ENCODE peak calls at places on chromosomes 3 and 15, in nine cellular contexts. B is left lung, H is transverse colon, S is body of pancreas, A is heart left ventricle, N is cardiac muscle cell, E is astrocyte, R is left ventricle myocardium inferior, L is endodermal cell. O is an unnamed sample. For H3K4me1, the result is how much of the 10 kb centered on the place peaks cover.

GRCh38 chr3:70264122-70264780 is 48.2 kb downstream of the MDFIC2 start:
- DNase-seq in A (no peak), H (peak), L (no peak), S (peak), R (no peak), N (no peak), B (no peak), E (no peak), O (peak)

GRCh38 chr15:33132722-33133345 is 61.7 kb downstream of the FMN1 start:
- DNase-seq in L (peak), R (no peak), H (peak), E (peak), S (no peak), B (no peak), A (no peak), N (peak), O (peak)

GRCh38 chr15:89003865-89004725 is 84.2 kb upstream of the ABHD2 start:
- DNase-seq in H (no peak), A (peak), L (peak), N (peak), B (no peak), R (peak), E (peak), S (no peak), O (peak)

GRCh38 chr3:17640466-17640865 is 102.0 kb downstream of the TBC1D5 start:
- DNase-seq in L (no peak), H (no peak), E (peak), N (no peak), B (no peak), S (no peak), R (no peak), A (no peak), O (no peak)

GRCh38 chr15:33639968-33640367 is 328.3 kb upstream of the CHRM5 start:
- DNase-seq in N (no peak), S (no peak), B (no peak), L (no peak), H (no peak), E (no peak), R (no peak), A (no peak), O (no peak)

GRCh38 chr3:116000315-116000714 is 377.0 kb downstream of the GAP43 start:
- DNase-seq in H (no peak), S (no peak), B (no peak), R (no peak), A (peak), L (no peak), N (no peak), E (peak), O (no peak)

GRCh38 chr15:28191832-28192231 is 92.7 kb upstream of the OCA2 start:
- DNase-seq in S (peak), E (peak), A (peak), L (peak), N (peak), H (peak), B (no peak), R (peak), O (no peak)

GRCh38 chr15:84973492-84974460 is 7.9 kb upstream of the PDE8A start:
- DNase-seq in A (peak), L (no peak), S (no peak), N (no peak), E (peak), B (no peak), H (no peak), R (no peak), O (no peak)

GRCh38 chr3:186854146-186854545 is 11.6 kb downstream of the ADIPOQ start:
- DNase-seq in L (peak), B (no peak), E (no peak), H (no peak), A (no peak), N (no peak), S (no peak), R (no peak), O (no peak)

GRCh38 chr3:29410660-29411405 is 130.0 kb downstream of the RBMS3 start:
- DNase-seq in N (no peak), L (no peak), H (no peak), S (no peak), R (no peak), A (no peak), E (no peak), B (no peak), O (no peak)

GRCh38 chr15:78950906-78951840 is 6.3 kb upstream of the CTSH start:
- DNase-seq in N (no peak), S (no peak), L (no peak), R (no peak), A (no peak), E (peak), H (no peak), B (no peak), O (no peak)

GRCh38 chr3:55880357-55880756 is 393.3 kb upstream of the WNT5A start:
- DNase-seq in N (no peak), L (no peak), E (no peak), S (no peak), A (no peak), R (no peak), B (no peak), H (no peak), O (no peak)

GRCh38 chr3:155604967-155605366 is 139.9 kb downstream of the PLCH1 start:
- DNase-seq in S (no peak), R (no peak), E (no peak), B (no peak), L (no peak), A (no peak), H (no peak), N (no peak), O (no peak)

GRCh38 chr15:95911570-95912279 is 418.8 kb upstream of the NR2F2 start:
- DNase-seq in B (no peak), E (no peak), L (peak), R (no peak), A (no peak), N (no peak), S (no peak), H (no peak), O (peak)

GRCh38 chr3:58164199-58164879 is 46.4 kb downstream of the DNASE1L3 start:
- DNase-seq in B (peak), S (peak), R (peak), L (no peak), A (peak), E (peak), N (no peak), H (no peak), O (no peak)

GRCh38 chr3:45564172-45564571 is 30.4 kb upstream of the LIMD1 start:
- DNase-seq in B (no peak), R (no peak), H (no peak), L (peak), S (no peak), N (no peak), A (no peak), E (no peak), O (no peak)

GRCh38 chr15:79673416-79674123 is 223.2 kb downstream of the MTHFS start:
- DNase-seq in H (no peak), S (no peak), L (peak), R (no peak), B (no peak), E (peak), N (no peak), A (no peak), O (no peak)

GRCh38 chr15:40097968-40098476 is 10.7 kb downstream of the BMF start:
- DNase-seq in H (peak), L (peak), E (no peak), N (no peak), S (peak), B (no peak), R (peak), A (peak), O (no peak)

GRCh38 chr3:143146875-143147274 is 27.3 kb downstream of the CHST2 start:
- DNase-seq in A (no peak), H (no peak), B (no peak), L (no peak), E (no peak), R (no peak), S (no peak), N (no peak), O (no peak)

GRCh38 chr3:117252208-117252607 is 542.6 kb downstream of the TUSC7 start:
- DNase-seq in A (no peak), H (no peak), E (peak), R (no peak), B (no peak), L (no peak), N (no peak), S (no peak), O (no peak)

GRCh38 chr3:4757056-4757948 is 221.9 kb upstream of the BHLHE40 start:
- DNase-seq in R (no peak), E (no peak), B (no peak), S (peak), N (no peak), H (no peak), A (no peak), L (no peak), O (no peak)

GRCh38 chr3:42755681-42756578 is 17.1 kb downstream of the CCDC13 start:
- DNase-seq in R (no peak), E (no peak), B (no peak), L (peak), A (no peak), H (peak), S (no peak), N (peak), O (peak)

GRCh38 chr15:40044717-40045571 is 6.0 kb upstream of the SRP14 start:
- DNase-seq in R (peak), B (peak), H (peak), N (peak), S (peak), E (peak), L (peak), A (peak), O (peak)

GRCh38 chr15:73212424-73212823 is 156.3 kb downstream of the HCN4 start:
- DNase-seq in A (no peak), R (no peak), E (peak), L (no peak), H (no peak), S (no peak), B (no peak), N (no peak), O (no peak)

GRCh38 chr3:111616417-111617105 is 21.4 kb upstream of the ZBED2 start:
- DNase-seq in R (no peak), H (peak), S (no peak), B (peak), A (no peak), E (no peak), N (no peak), L (no peak), O (no peak)

GRCh38 chr3:38707730-38708129 is 58.2 kb upstream of the SCN5A start:
- DNase-seq in E (no peak), L (peak), R (no peak), A (no peak), H (no peak), S (no peak), B (no peak), N (no peak), O (no peak)

GRCh38 chr3:8482960-8483665 is 18.5 kb upstream of the LMCD1 start:
- DNase-seq in B (no peak), S (peak), A (peak), R (peak), E (peak), L (no peak), H (peak), N (no peak), O (no peak)

GRCh38 chr3:128242818-128243601 is 89.7 kb downstream of the EEFSEC start:
- DNase-seq in S (no peak), R (no peak), N (no peak), A (no peak), B (no peak), E (no peak), L (no peak), H (no peak), O (no peak)

GRCh38 chr15:72285927-72286516 is 13.7 kb upstream of the PARP6 start:
- DNase-seq in A (peak), N (peak), B (peak), E (no peak), S (peak), R (peak), L (peak), H (peak), O (no peak)

GRCh38 chr15:47764666-47765065 is 47.4 kb downstream of the SEMA6D start:
- DNase-seq in E (no peak), R (no peak), N (no peak), B (no peak), A (no peak), H (no peak), L (no peak), S (no peak), O (no peak)

GRCh38 chr3:112078125-112079083 is 7.8 kb upstream of the C3orf52 start:
- DNase-seq in R (no peak), E (no peak), H (no peak), L (no peak), N (no peak), B (no peak), S (no peak), A (no peak), O (no peak)

GRCh38 chr15:88375234-88375926 is 91.8 kb downstream of the MRPL46 start:
- DNase-seq in N (no peak), B (no peak), E (peak), R (no peak), S (no peak), L (peak), H (no peak), A (no peak), O (no peak)

GRCh38 chr3:123161167-123161566 is 40.6 kb upstream of the SEC22A start:
- DNase-seq in N (no peak), S (no peak), A (no peak), L (peak), B (no peak), H (no peak), E (no peak), R (no peak), O (no peak)

GRCh38 chr3:86244897-86245296 is 746.1 kb downstream of the VGLL3 start:
- DNase-seq in S (no peak), B (no peak), E (no peak), L (no peak), A (no peak), R (no peak), H (no peak), N (peak), O (no peak)

GRCh38 chr3:42247576-42248027 is 18.4 kb downstream of the CCK start:
- DNase-seq in S (peak), A (no peak), H (peak), B (no peak), E (no peak), R (peak), N (peak), L (peak), O (no peak)

GRCh38 chr3:193905993-193906396 is 230.0 kb upstream of the HES1 start:
- DNase-seq in E (no peak), S (no peak), N (no peak), H (no peak), L (no peak), A (peak), R (peak), B (no peak), O (no peak)

GRCh38 chr15:63640146-63640545 is 43.0 kb downstream of the FBXL22 start:
- DNase-seq in B (no peak), R (no peak), S (no peak), N (no peak), L (no peak), E (no peak), H (no peak), A (no peak), O (no peak)

GRCh38 chr3:182436547-182436946 is 356.8 kb upstream of the ATP11B start:
- DNase-seq in S (no peak), N (no peak), A (no peak), R (no peak), H (no peak), B (no peak), E (no peak), L (no peak), O (no peak)

GRCh38 chr15:24832282-24832681 is 122.5 kb upstream of the SNRPN start:
- DNase-seq in A (no peak), B (no peak), S (no peak), L (no peak), R (no peak), N (no peak), E (no peak), H (no peak), O (no peak)

DNA sequence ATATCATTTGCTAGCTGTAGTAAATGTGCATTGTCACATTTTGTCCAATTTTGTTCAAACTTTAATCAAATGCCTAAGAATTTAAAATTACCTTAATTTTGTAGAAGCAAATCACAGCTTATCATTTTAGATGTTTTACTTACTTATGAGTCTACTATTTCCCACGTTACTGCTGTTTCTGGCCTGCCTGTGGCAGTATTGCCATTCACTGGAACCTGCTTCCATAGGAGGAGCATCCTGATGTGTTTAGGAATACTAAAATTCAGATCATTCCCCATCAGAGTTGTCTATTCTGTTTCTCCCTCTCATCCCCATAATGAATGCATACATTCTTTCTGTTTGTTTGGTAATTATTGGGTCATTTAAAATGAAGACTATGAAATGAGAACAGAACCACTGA is 119.5 kb upstream of the SNRPN start:
- DNase-seq in A (no peak), N (no peak), L (no peak), B (no peak), E (no peak), H (no peak), R (no peak), S (no peak), O (no peak)
- TF ChIP-seq CTCF in A (no peak), N (no peak), L (peak), B (no peak), E (no peak), H (no peak), R (no peak), S (no peak), O (no peak)

DNA sequence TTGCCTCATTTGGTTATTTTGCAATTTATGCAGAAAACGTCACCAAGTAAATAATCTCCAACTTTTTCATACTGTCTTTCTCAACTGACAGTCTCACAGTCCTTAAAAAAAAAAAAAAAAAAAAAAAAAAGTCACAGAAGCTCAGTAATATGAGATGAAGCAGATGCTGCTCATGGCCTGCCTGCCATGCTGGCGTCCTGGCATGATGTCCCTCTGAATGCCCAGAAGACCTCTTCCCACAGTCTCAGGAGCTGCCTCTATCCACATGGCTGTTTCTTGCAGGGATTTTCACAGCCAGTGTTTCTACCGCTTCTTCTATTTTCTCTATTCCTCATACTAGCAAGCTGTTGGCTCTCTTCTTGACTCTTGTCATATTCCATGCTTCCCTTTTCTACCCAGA is 87.7 kb downstream of the TGFBR2 start:
- DNase-seq in S (no peak), B (no peak), A (no peak), L (no peak), R (no peak), H (no peak), E (no peak), N (no peak), O (no peak)
- H3K4me1 ChIP-seq in S (under half), B (under half), A (under half), L (under half), R (half or more), H (under half), E (under half), N (under half), O (under half)

DNA sequence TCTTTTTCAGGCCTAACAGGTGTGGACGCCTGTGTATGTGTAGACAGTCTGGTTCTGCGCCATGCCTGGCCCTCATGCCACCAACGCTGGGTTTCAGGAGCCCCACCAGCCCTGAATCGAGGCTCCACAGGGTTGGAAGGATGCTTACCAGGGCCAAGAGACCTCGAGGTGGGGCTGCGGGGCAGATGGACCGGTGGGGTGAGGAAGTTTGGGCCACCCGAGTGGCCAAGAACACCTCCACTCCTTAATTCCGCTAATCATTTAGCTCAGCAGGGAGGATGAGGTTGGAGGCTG is 6.0 kb upstream of the ONECUT1 start:
- DNase-seq in R (no peak), L (peak), N (no peak), H (no peak), E (no peak), B (no peak), S (no peak), A (no peak), O (no peak)
- H3K4me3 ChIP-seq in R (no peak), L (no peak), N (no peak), H (no peak), E (no peak), B (no peak), S (no peak), A (no peak), O (no peak)

DNA sequence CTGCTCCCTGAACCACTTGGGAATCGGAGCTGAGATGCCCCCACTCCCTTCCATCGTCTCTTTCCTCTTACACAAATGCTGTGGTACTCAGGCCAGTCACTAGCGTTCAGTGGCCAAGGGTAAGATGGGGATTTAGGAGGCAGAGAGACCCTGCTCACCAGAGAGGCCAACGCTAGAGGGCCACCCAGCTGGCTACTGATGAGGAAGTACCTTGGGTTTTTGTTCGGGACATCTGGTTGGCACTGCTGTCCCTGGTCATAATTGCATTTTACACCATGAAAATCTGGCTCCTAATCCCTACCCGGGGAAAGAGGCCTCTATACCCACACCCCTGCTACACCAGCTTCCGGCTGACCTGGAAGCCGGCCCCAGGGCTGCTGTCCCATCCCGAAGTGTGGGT is 7.7 kb downstream of the MAP6D1 start:
- DNase-seq in S (no peak), L (no peak), B (no peak), A (no peak), N (no peak), H (no peak), R (no peak), E (no peak), O (no peak)
- TF ChIP-seq CTCF in S (no peak), L (no peak), B (no peak), A (no peak), N (no peak), H (no peak), R (no peak), E (no peak), O (no peak)